ENCODE peak calls at places on chromosomes 12 and 14, in five cellular contexts. E is NCI-H2081; X is activated CD8-positive, alpha-beta memory T cell treated with anti-CD3 and anti-CD28 coated beads for 4 hours; Z is tibial nerve; B is activated CD4-positive, alpha-beta T cell treated with anti-CD3 and anti-CD28 coated beads, Interleukin-2, amount 10 ng/mL, durations not matched to agents 7 days and 5 days. W is an unnamed sample.
A peak's percentile ranks its signal among the peaks of the same experiment; 100 is the strongest.

GRCh38 chr14:102592969-102593840 is 756 bp downstream of the RCOR1 start:
- DNase-seq in E (peak; percentile 42), X (peak; percentile 24), Z (peak; percentile 5), B (peak; percentile 67), W (peak; percentile 71)

GRCh38 chr14:61588419-61588901 is 106.9 kb upstream of the HIF1A start:
- DNase-seq in E (no peak), X (no peak), Z (no peak), B (no peak), W (peak; percentile 90)

GRCh38 chr12:53480425-53481107 is 18.7 kb downstream of the MAP3K12 start:
- DNase-seq in E (no peak), X (no peak), Z (no peak), B (no peak), W (no peak)

GRCh38 chr12:9707864-9708808 is 24.8 kb downstream of the CLECL1 start:
- DNase-seq in E (peak; percentile 14), X (no peak), Z (peak; percentile 40), B (peak; percentile 77), W (peak; percentile 31)

GRCh38 chr14:19838433-19838832 is 34.9 kb downstream of the OR4N2 start:
- DNase-seq in E (no peak), X (no peak), Z (no peak), B (no peak), W (no peak)

GRCh38 chr12:40577834-40578233 is 114.4 kb upstream of the CNTN1 start:
- DNase-seq in E (no peak), X (no peak), Z (no peak), B (no peak), W (no peak)

GRCh38 chr14:64891839-64892375 is 12.2 kb upstream of the SPTB start:
- DNase-seq in E (peak; percentile 59), X (no peak), Z (peak; percentile 55), B (peak; percentile 70), W (no peak)

GRCh38 chr14:93005838-93006237 is 82.9 kb downstream of the CHGA start:
- DNase-seq in E (no peak), X (no peak), Z (no peak), B (no peak), W (no peak)

GRCh38 chr12:31590730-31591307 is at the start of gene DENND5B:
- DNase-seq in E (peak; percentile 68), X (no peak), Z (peak; percentile 58), B (peak; percentile 11), W (peak; percentile 61)

GRCh38 chr12:30095511-30095910 is 311.8 kb upstream of the TMTC1 start:
- DNase-seq in E (no peak), X (no peak), Z (no peak), B (no peak), W (no peak)

GRCh38 chr12:113469893-113470743 is 1.6 kb downstream of the LHX5 start:
- DNase-seq in E (no peak), X (no peak), Z (no peak), B (no peak), W (no peak)

GRCh38 chr12:26245175-26245942 is 50.0 kb downstream of the SSPN start:
- DNase-seq in E (no peak), X (no peak), Z (no peak), B (no peak), W (no peak)

GRCh38 chr14:100866666-100867630 is 36.6 kb downstream of the RTL1 start:
- DNase-seq in E (no peak), X (no peak), Z (no peak), B (no peak), W (peak; percentile 48)

GRCh38 chr14:69010632-69011031 is 31.5 kb upstream of the ACTN1 start:
- DNase-seq in E (no peak), X (no peak), Z (no peak), B (no peak), W (no peak)

GRCh38 chr14:50399251-50400032 is 2.8 kb upstream of the CDKL1 start:
- DNase-seq in E (no peak), X (no peak), Z (peak; percentile 40), B (no peak), W (peak; percentile 55)

GRCh38 chr12:4108803-4109345 is 164.7 kb upstream of the CCND2 start:
- DNase-seq in E (no peak), X (no peak), Z (no peak), B (no peak), W (no peak)

GRCh38 chr14:73786632-73786941 is 65.0 kb upstream of the PTGR2 start:
- DNase-seq in E (no peak), X (no peak), Z (no peak), B (no peak), W (no peak)

GRCh38 chr12:12510141-12510540 is 52.5 kb downstream of the DUSP16 start:
- DNase-seq in E (no peak), X (no peak), Z (no peak), B (no peak), W (no peak)

GRCh38 chr12:3083949-3084348 is 6.8 kb downstream of the TSPAN9 start:
- DNase-seq in E (no peak), X (no peak), Z (no peak), B (no peak), W (no peak)

GRCh38 chr12:56629459-56630179 is 507 bp downstream of the BAZ2A start:
- DNase-seq in E (peak; percentile 30), X (peak; percentile 30), Z (no peak), B (peak; percentile 44), W (no peak)

GRCh38 chr14:104151546-104152245 is 13.3 kb downstream of the KIF26A start:
- DNase-seq in E (no peak), X (no peak), Z (no peak), B (no peak), W (no peak)

GRCh38 chr12:55818140-55818728 is 393 bp downstream of the ORMDL2 start:
- DNase-seq in E (no peak), X (no peak), Z (no peak), B (no peak), W (no peak)

GRCh38 chr14:37202265-37202664 is 4.5 kb downstream of the MIPOL1 start:
- DNase-seq in E (peak; percentile 16), X (no peak), Z (no peak), B (no peak), W (no peak)

GRCh38 chr12:62530596-62530995 is 64.0 kb downstream of the MON2 start:
- DNase-seq in E (no peak), X (no peak), Z (no peak), B (no peak), W (no peak)

GRCh38 chr12:62722971-62723680 is 211.8 kb downstream of the PPM1H start:
- DNase-seq in E (peak; percentile 36), X (no peak), Z (no peak), B (no peak), W (no peak)

GRCh38 chr12:89393551-89394121 is 41.3 kb upstream of the DUSP6 start:
- DNase-seq in E (no peak), X (no peak), Z (no peak), B (no peak), W (no peak)

GRCh38 chr12:22042981-22043669 is 2.9 kb upstream of the CMAS start:
- DNase-seq in E (no peak), X (no peak), Z (no peak), B (no peak), W (no peak)

GRCh38 chr12:68809190-68810026 is 1.4 kb downstream of the MDM2 start:
- DNase-seq in E (no peak), X (no peak), Z (no peak), B (no peak), W (no peak)

GRCh38 chr14:60944206-60944605 is 36.7 kb downstream of the TRMT5 start:
- DNase-seq in E (no peak), X (no peak), Z (no peak), B (no peak), W (no peak)

GRCh38 chr12:123957191-123957590 is 15.4 kb downstream of the CCDC92 start:
- DNase-seq in E (no peak), X (no peak), Z (no peak), B (no peak), W (no peak)

GRCh38 chr12:19419086-19419485 is 20.2 kb upstream of the AEBP2 start:
- DNase-seq in E (no peak), X (no peak), Z (no peak), B (no peak), W (no peak)

GRCh38 chr12:131832393-131833231 is 4.4 kb downstream of the MMP17 start:
- DNase-seq in E (peak; percentile 74), X (no peak), Z (no peak), B (no peak), W (peak; percentile 60)

GRCh38 chr12:24562761-24563392 is 386.0 kb downstream of the BCAT1 start:
- DNase-seq in E (peak; percentile 59), X (no peak), Z (peak; percentile 10), B (no peak), W (peak; percentile 71)

GRCh38 chr14:60510976-60511599 is 2.1 kb downstream of the SIX6 start:
- DNase-seq in E (no peak), X (no peak), Z (no peak), B (no peak), W (no peak)

W was measured in tibial artery.